ENCODE peak calls at places on chromosomes 4 and X, in eight cellular contexts. R is adipocyte; M is naive thymus-derived CD4-positive, alpha-beta T cell; P is mesenchymal stem cell; F is HCT116; C is left lung; W is lower lobe of right lung; K is CD8-positive, alpha-beta T cell. Y is an unnamed sample. For H3K4me1, the result is how much of the 10 kb centered on the place peaks cover.

GRCh38 chrX:69038826-69039225 is 126.4 kb downstream of the PJA1 start:
- DNase-seq in R (no peak), M (no peak), P (no peak), F (no peak), C (no peak), W (no peak), K (no peak), Y (no peak)

GRCh38 chrX:63922221-63922620 is 137.2 kb upstream of the ARHGEF9 start:
- DNase-seq in R (peak), M (no peak), P (no peak), F (no peak), C (no peak), W (no peak), K (no peak), Y (no peak)

GRCh38 chr4:3122081-3122563 is 47.6 kb downstream of the HTT start:
- DNase-seq in R (peak), M (no peak), P (peak), F (no peak), C (no peak), W (no peak), K (no peak), Y (no peak)

GRCh38 chr4:79249879-79250503 is 75.9 kb downstream of the NAA11 start:
- DNase-seq in R (no peak), M (no peak), P (no peak), F (no peak), C (peak), W (no peak), K (no peak), Y (no peak)

GRCh38 chrX:576904-577303 is 53.7 kb upstream of the SHOX start:
- DNase-seq in R (no peak), M (no peak), P (no peak), F (no peak), C (no peak), W (no peak), K (no peak), Y (no peak)

GRCh38 chr4:186724048-186724860 is 598 bp upstream of the FAT1 start:
- DNase-seq in R (peak), M (no peak), P (peak), F (no peak), C (peak), W (peak), K (no peak), Y (peak)

GRCh38 chrX:46180258-46180687 is 364.9 kb downstream of the ZNF674 start:
- DNase-seq in R (peak), M (no peak), P (peak), F (peak), C (no peak), W (no peak), K (no peak), Y (peak)

GRCh38 chr4:108743021-108743420 is 19.8 kb downstream of the ETNPPL start:
- DNase-seq in R (no peak), M (no peak), P (no peak), F (no peak), C (no peak), W (no peak), K (no peak), Y (no peak)

GRCh38 chrX:1389993-1390285 is 2.0 kb downstream of the SLC25A6 start:
- DNase-seq in R (no peak), M (no peak), P (no peak), F (no peak), C (no peak), W (no peak), K (no peak), Y (peak)

GRCh38 chrX:40153335-40154221 is 55.8 kb upstream of the BCOR start:
- DNase-seq in R (peak), M (no peak), P (peak), F (no peak), C (peak), W (peak), K (peak), Y (peak)

GRCh38 chr4:138935135-138935795 is 80.3 kb upstream of the NOCT start:
- DNase-seq in R (no peak), M (no peak), P (no peak), F (no peak), C (no peak), W (no peak), K (no peak), Y (no peak)

GRCh38 chrX:37746268-37746931 is 33.5 kb upstream of the CYBB start:
- DNase-seq in R (no peak), M (no peak), P (peak), F (no peak), C (peak), W (no peak), K (peak), Y (no peak)

GRCh38 chr4:4776335-4776734 is 83.1 kb upstream of the MSX1 start:
- DNase-seq in R (no peak), M (no peak), P (no peak), F (no peak), C (no peak), W (no peak), K (no peak), Y (no peak)

GRCh38 chr4:23171971-23172370 is 479.2 kb downstream of the GBA3 start:
- DNase-seq in R (no peak), M (no peak), P (no peak), F (no peak), C (no peak), W (no peak), K (no peak), Y (no peak)

GRCh38 chr4:21451032-21451431 is 497.5 kb downstream of the KCNIP4 start:
- DNase-seq in R (peak), M (no peak), P (peak), F (no peak), C (no peak), W (no peak), K (no peak), Y (no peak)

GRCh38 chrX:11792461-11793421 is 34.7 kb downstream of the MSL3 start:
- DNase-seq in R (no peak), M (peak), P (no peak), F (no peak), C (no peak), W (peak), K (peak), Y (no peak)

GRCh38 chr4:73707918-73708577 is 32.3 kb upstream of the CXCL8 start:
- DNase-seq in R (peak), M (no peak), P (peak), F (peak), C (no peak), W (peak), K (no peak), Y (peak)

GRCh38 chr4:184096561-184097239 is 121.0 kb downstream of the ENPP6 start:
- DNase-seq in R (peak), M (no peak), P (no peak), F (no peak), C (no peak), W (no peak), K (no peak), Y (no peak)

GRCh38 chr4:185849543-185850185 is 37.7 kb upstream of the SORBS2 start:
- DNase-seq in R (no peak), M (no peak), P (no peak), F (no peak), C (no peak), W (no peak), K (no peak), Y (no peak)

GRCh38 chrX:154541896-154542722 is 4.5 kb downstream of the G6PD start:
- DNase-seq in R (peak), M (no peak), P (peak), F (peak), C (peak), W (peak), K (peak), Y (peak)

GRCh38 chr4:60575336-60575735 is 624.8 kb upstream of the ADGRL3 start:
- DNase-seq in R (no peak), M (no peak), P (no peak), F (no peak), C (no peak), W (no peak), K (no peak), Y (no peak)

GRCh38 chrX:40446927-40447326 is 133.8 kb upstream of the ATP6AP2 start:
- DNase-seq in R (no peak), M (no peak), P (no peak), F (no peak), C (no peak), W (no peak), K (no peak), Y (no peak)

GRCh38 chrX:88903989-88904718 is 157.1 kb downstream of the CPXCR1 start:
- DNase-seq in R (no peak), M (peak), P (no peak), F (no peak), C (no peak), W (no peak), K (no peak), Y (no peak)

GRCh38 chrX:134604701-134605271 is 53.5 kb downstream of the PLAC1 start:
- DNase-seq in R (peak), M (no peak), P (peak), F (peak), C (no peak), W (peak), K (no peak), Y (no peak)

GRCh38 chr4:8846864-8847263 is 24.8 kb downstream of the HMX1 start:
- DNase-seq in R (no peak), M (no peak), P (no peak), F (peak), C (peak), W (peak), K (no peak), Y (no peak)

GRCh38 chr4:164937576-164938270 is 39.7 kb downstream of the TRIM61 start:
- DNase-seq in R (peak), M (no peak), P (peak), F (no peak), C (no peak), W (no peak), K (no peak), Y (no peak)

GRCh38 chr4:110622841-110623709 is at the start of gene PITX2:
- DNase-seq in R (peak), M (no peak), P (peak), F (peak), C (peak), W (peak), K (no peak), Y (peak)

GRCh38 chr4:175531405-175532091 is 280.5 kb downstream of the GPM6A start:
- DNase-seq in R (peak), M (no peak), P (peak), F (no peak), C (no peak), W (no peak), K (no peak), Y (no peak)

GRCh38 chr4:108941914-108942379 is 179.1 kb upstream of the ETNPPL start:
- DNase-seq in R (no peak), M (no peak), P (no peak), F (no peak), C (no peak), W (no peak), K (no peak), Y (no peak)

GRCh38 chr4:140790171-140790570 is 34.0 kb upstream of the TBC1D9 start:
- DNase-seq in R (no peak), M (no peak), P (no peak), F (no peak), C (no peak), W (no peak), K (no peak), Y (no peak)
- H3K4me1 ChIP-seq in R (under half), M (under half), P (under half), F (under half), C (under half), W (under half), K (under half), Y (under half)

DNA sequence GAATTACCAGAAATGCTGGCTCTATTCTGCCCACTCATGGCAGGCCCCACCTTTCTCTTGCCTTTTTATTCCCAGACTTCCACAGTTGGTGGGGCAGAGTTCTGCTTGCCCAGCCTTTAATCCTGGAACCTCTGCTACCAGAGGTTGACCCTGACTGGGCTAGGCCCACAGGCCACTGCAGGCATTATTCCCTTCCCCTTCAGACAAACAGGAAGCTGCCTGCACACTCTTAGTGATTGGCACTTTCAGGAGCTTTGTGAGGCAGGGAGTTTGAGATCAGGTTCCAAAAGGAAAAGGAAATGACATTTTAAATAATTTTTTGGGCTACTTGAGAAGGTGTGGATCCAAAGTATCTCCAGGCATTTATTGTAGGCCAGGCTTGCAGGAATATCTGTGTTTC is 18.8 kb downstream of the MSN start:
- DNase-seq in R (no peak), M (no peak), P (no peak), F (no peak), C (no peak), W (no peak), K (no peak), Y (no peak)
- H3K4me1 ChIP-seq in R (under half), M (half or more), P (under half), F (under half), C (half or more), W (half or more), K (half or more), Y (under half)

GRCh38 chr4:101527186-101527585 is 179.9 kb upstream of the PPP3CA start:
- DNase-seq in R (no peak), M (peak), P (no peak), F (no peak), C (no peak), W (no peak), K (peak), Y (no peak)
- H3K4me1 ChIP-seq in R (under half), M (under half), P (under half), F (under half), C (under half), W (under half), K (under half), Y (under half)

GRCh38 chr4:182878633-182879495 is 38.3 kb downstream of the DCTD start:
- DNase-seq in R (no peak), M (no peak), P (no peak), F (no peak), C (no peak), W (no peak), K (no peak), Y (no peak)

GRCh38 chr4:182881928-182882327 is 35.3 kb downstream of the DCTD start:
- DNase-seq in R (no peak), M (no peak), P (no peak), F (no peak), C (no peak), W (no peak), K (no peak), Y (no peak)

GRCh38 chr4:182880387-182881356 is 36.5 kb downstream of the DCTD start:
- DNase-seq in R (no peak), M (no peak), P (no peak), F (no peak), C (no peak), W (no peak), K (no peak), Y (no peak)

GRCh38 chr4:182877326-182877883 is 39.8 kb downstream of the DCTD start:
- DNase-seq in R (no peak), M (no peak), P (no peak), F (no peak), C (no peak), W (no peak), K (no peak), Y (no peak)

GRCh38 chr4:182879913-182880312 is 37.3 kb downstream of the DCTD start:
- DNase-seq in R (no peak), M (no peak), P (no peak), F (no peak), C (no peak), W (no peak), K (no peak), Y (no peak)
- H3K4me1 ChIP-seq in R (under half), M (under half), P (under half), F (under half), C (under half), W (under half), K (under half), Y (under half)